ENCODE peak calls at places on chromosomes 16 and 17, in ten cellular contexts. A is anterior cingulate cortex; Q is mucosa of gallbladder; D is stimulated activated naive CD4-positive, alpha-beta T cell treated with Interleukin-2 at 50 U/mL for 16 hours; F is HS-27A; Z is AG20443; L is CD4-positive, alpha-beta T cell; R is endodermal cell; U is HTR-8/SVneo; M is NCI-H2107. O is an unnamed sample.

GRCh38 chr17:75087182-75087557 is 584 bp upstream of the SLC16A5 start:
- DNase-seq in U (no peak), D (no peak), R (no peak), L (no peak), A (no peak), Q (no peak), Z (no peak), F (no peak), M (no peak), O (no peak)

GRCh38 chr16:82630219-82630618 is 3.5 kb downstream of the CDH13 start:
- DNase-seq in L (no peak), M (no peak), Z (peak; percentile 48), A (no peak), F (peak; percentile 51), U (no peak), Q (no peak), R (no peak), D (no peak), O (no peak)

GRCh38 chr17:58639681-58640080 is 52.2 kb downstream of the TEX14 start:
- DNase-seq in U (no peak), R (no peak), F (no peak), A (no peak), D (no peak), Z (no peak), L (no peak), Q (no peak), M (no peak), O (no peak)

GRCh38 chr17:1241904-1242303 is 28.3 kb upstream of the BHLHA9 start:
- DNase-seq in F (no peak), L (no peak), A (no peak), Q (no peak), Z (peak; percentile 59), D (no peak), R (no peak), M (peak; percentile 67), U (no peak), O (no peak)

GRCh38 chr16:65068151-65068740 is 53.6 kb downstream of the CDH11 start:
- DNase-seq in U (no peak), R (no peak), Q (no peak), A (no peak), D (no peak), F (no peak), L (no peak), M (no peak), Z (peak; percentile 66), O (no peak)

GRCh38 chr17:57004944-57005579 is 27.1 kb downstream of the SCPEP1 start:
- DNase-seq in U (no peak), R (peak; percentile 67), A (no peak), Q (no peak), L (no peak), Z (no peak), M (peak; percentile 66), D (no peak), F (no peak), O (no peak)

GRCh38 chr17:6475411-6475810 is 31.2 kb downstream of the PIMREG start:
- DNase-seq in U (no peak), L (no peak), A (no peak), Q (no peak), Z (no peak), F (no peak), R (no peak), D (no peak), M (no peak), O (no peak)

GRCh38 chr16:22614271-22614947 is 103.7 kb downstream of the NPIPB5 start:
- DNase-seq in F (no peak), Z (no peak), A (no peak), M (no peak), R (peak; percentile 33), U (no peak), D (no peak), L (no peak), Q (peak; percentile 90), O (no peak)

O was measured in adrenal gland.